ENCODE peak calls at places on chromosomes 11 and 22, in six cellular contexts. One of them, this sample, is unnamed.

GRCh38 chr11:61996933-61997332 is 29.5 kb upstream of the FTH1 start:
- DNase-seq in A549: no peak
- DNase-seq in tibial artery: no peak
- DNase-seq in AG04450: no peak
- DNase-seq in heart left ventricle: no peak
- DNase-seq in neuronal stem cell: no peak
- DNase-seq in this sample: no peak

GRCh38 chr11:35321532-35322320 is 97.6 kb downstream of the SLC1A2 start:
- DNase-seq in A549: no peak
- DNase-seq in tibial artery: no peak
- DNase-seq in AG04450: no peak
- DNase-seq in heart left ventricle: peak
- DNase-seq in neuronal stem cell: no peak
- DNase-seq in this sample: no peak

GRCh38 chr11:40986320-40986719 is 473.1 kb downstream of the LRRC4C start:
- DNase-seq in A549: no peak
- DNase-seq in tibial artery: no peak
- DNase-seq in AG04450: no peak
- DNase-seq in heart left ventricle: no peak
- DNase-seq in neuronal stem cell: no peak
- DNase-seq in this sample: no peak

GRCh38 chr22:44125421-44125820 is 55.3 kb upstream of the PARVG start:
- DNase-seq in A549: no peak
- DNase-seq in tibial artery: no peak
- DNase-seq in AG04450: no peak
- DNase-seq in heart left ventricle: no peak
- DNase-seq in neuronal stem cell: no peak
- DNase-seq in this sample: no peak

GRCh38 chr22:40552070-40552469 is 84.4 kb downstream of the MRTFA start:
- DNase-seq in A549: no peak
- DNase-seq in tibial artery: no peak
- DNase-seq in AG04450: no peak
- DNase-seq in heart left ventricle: peak
- DNase-seq in neuronal stem cell: no peak
- DNase-seq in this sample: no peak

GRCh38 chr11:117180661-117181585 is 2.4 kb downstream of the SIDT2 start:
- DNase-seq in A549: peak
- DNase-seq in tibial artery: peak
- DNase-seq in AG04450: no peak
- DNase-seq in heart left ventricle: peak
- DNase-seq in neuronal stem cell: peak
- DNase-seq in this sample: peak

GRCh38 chr11:116461789-116462188 is 311.0 kb downstream of the BUD13 start:
- DNase-seq in A549: no peak
- DNase-seq in tibial artery: no peak
- DNase-seq in AG04450: no peak
- DNase-seq in heart left ventricle: no peak
- DNase-seq in neuronal stem cell: no peak
- DNase-seq in this sample: no peak

GRCh38 chr11:23865341-23865975 is 631.4 kb upstream of the LUZP2 start:
- DNase-seq in A549: no peak
- DNase-seq in tibial artery: no peak
- DNase-seq in AG04450: no peak
- DNase-seq in heart left ventricle: no peak
- DNase-seq in neuronal stem cell: no peak
- DNase-seq in this sample: no peak

GRCh38 chr22:43273902-43274484 is 69.2 kb downstream of the SCUBE1 start:
- DNase-seq in A549: peak
- DNase-seq in tibial artery: peak
- DNase-seq in AG04450: no peak
- DNase-seq in heart left ventricle: no peak
- DNase-seq in neuronal stem cell: peak
- DNase-seq in this sample: no peak

GRCh38 chr11:86632499-86633269 is 39.7 kb downstream of the ME3 start:
- DNase-seq in A549: peak
- DNase-seq in tibial artery: peak
- DNase-seq in AG04450: peak
- DNase-seq in heart left ventricle: no peak
- DNase-seq in neuronal stem cell: peak
- DNase-seq in this sample: peak

GRCh38 chr11:17711836-17712235 is 7.5 kb upstream of the MYOD1 start:
- DNase-seq in A549: no peak
- DNase-seq in tibial artery: no peak
- DNase-seq in AG04450: no peak
- DNase-seq in heart left ventricle: no peak
- DNase-seq in neuronal stem cell: no peak
- DNase-seq in this sample: no peak

GRCh38 chr11:60912851-60913550 is 957 bp upstream of the TMEM109 start:
- DNase-seq in A549: no peak
- DNase-seq in tibial artery: no peak
- DNase-seq in AG04450: no peak
- DNase-seq in heart left ventricle: no peak
- DNase-seq in neuronal stem cell: no peak
- DNase-seq in this sample: no peak

GRCh38 chr11:102318469-102318868 is 1.2 kb downstream of the BIRC3 start:
- DNase-seq in A549: peak
- DNase-seq in tibial artery: no peak
- DNase-seq in AG04450: no peak
- DNase-seq in heart left ventricle: no peak
- DNase-seq in neuronal stem cell: no peak
- DNase-seq in this sample: peak

GRCh38 chr11:17219016-17219415 is 11.2 kb upstream of the PIK3C2A start:
- DNase-seq in A549: no peak
- DNase-seq in tibial artery: no peak
- DNase-seq in AG04450: no peak
- DNase-seq in heart left ventricle: no peak
- DNase-seq in neuronal stem cell: no peak
- DNase-seq in this sample: no peak

GRCh38 chr11:87022254-87022653 is 15.5 kb upstream of the TMEM135 start:
- DNase-seq in A549: no peak
- DNase-seq in tibial artery: no peak
- DNase-seq in AG04450: no peak
- DNase-seq in heart left ventricle: no peak
- DNase-seq in neuronal stem cell: no peak
- DNase-seq in this sample: no peak

GRCh38 chr11:86740628-86741488 is 59.5 kb upstream of the PRSS23 start:
- DNase-seq in A549: peak
- DNase-seq in tibial artery: peak
- DNase-seq in AG04450: peak
- DNase-seq in heart left ventricle: peak
- DNase-seq in neuronal stem cell: peak
- DNase-seq in this sample: no peak

GRCh38 chr11:21121991-21122390 is 452.6 kb downstream of the NELL1 start:
- DNase-seq in A549: no peak
- DNase-seq in tibial artery: no peak
- DNase-seq in AG04450: no peak
- DNase-seq in heart left ventricle: no peak
- DNase-seq in neuronal stem cell: no peak
- DNase-seq in this sample: no peak

GRCh38 chr11:44858796-44859527 is 91.7 kb downstream of the TP53I11 start:
- DNase-seq in A549: no peak
- DNase-seq in tibial artery: no peak
- DNase-seq in AG04450: no peak
- DNase-seq in heart left ventricle: no peak
- DNase-seq in neuronal stem cell: no peak
- DNase-seq in this sample: no peak

GRCh38 chr11:1361882-1362281 is 27.9 kb upstream of the BRSK2 start:
- DNase-seq in A549: no peak
- DNase-seq in tibial artery: no peak
- DNase-seq in AG04450: no peak
- DNase-seq in heart left ventricle: no peak
- DNase-seq in neuronal stem cell: no peak
- DNase-seq in this sample: no peak

GRCh38 chr11:1728931-1729691 is 21.3 kb downstream of the IFITM10 start:
- DNase-seq in A549: no peak
- DNase-seq in tibial artery: no peak
- DNase-seq in AG04450: no peak
- DNase-seq in heart left ventricle: no peak
- DNase-seq in neuronal stem cell: no peak
- DNase-seq in this sample: no peak

GRCh38 chr11:117290809-117291396 is at the start of gene BACE1-AS:
- DNase-seq in A549: no peak
- DNase-seq in tibial artery: no peak
- DNase-seq in AG04450: no peak
- DNase-seq in heart left ventricle: no peak
- DNase-seq in neuronal stem cell: no peak
- DNase-seq in this sample: no peak

GRCh38 chr11:23124996-23125395 is 264.7 kb upstream of the CCDC179 start:
- DNase-seq in A549: no peak
- DNase-seq in tibial artery: no peak
- DNase-seq in AG04450: no peak
- DNase-seq in heart left ventricle: no peak
- DNase-seq in neuronal stem cell: no peak
- DNase-seq in this sample: no peak

GRCh38 chr22:43555561-43556515 is 144.0 kb downstream of the MPPED1 start:
- DNase-seq in A549: no peak
- DNase-seq in tibial artery: no peak
- DNase-seq in AG04450: no peak
- DNase-seq in heart left ventricle: no peak
- DNase-seq in neuronal stem cell: no peak
- DNase-seq in this sample: no peak

GRCh38 chr11:46198245-46198872 is 77.1 kb upstream of the PHF21A start:
- DNase-seq in A549: no peak
- DNase-seq in tibial artery: no peak
- DNase-seq in AG04450: no peak
- DNase-seq in heart left ventricle: no peak
- DNase-seq in neuronal stem cell: no peak
- DNase-seq in this sample: no peak

GRCh38 chr11:33617672-33618362 is 82.8 kb downstream of the C11orf91 start:
- DNase-seq in A549: no peak
- DNase-seq in tibial artery: no peak
- DNase-seq in AG04450: no peak
- DNase-seq in heart left ventricle: no peak
- DNase-seq in neuronal stem cell: no peak
- DNase-seq in this sample: no peak

GRCh38 chr11:74493816-74494630 is 499 bp upstream of the LIPT2 start:
- DNase-seq in A549: peak
- DNase-seq in tibial artery: no peak
- DNase-seq in AG04450: no peak
- DNase-seq in heart left ventricle: no peak
- DNase-seq in neuronal stem cell: no peak
- DNase-seq in this sample: no peak

GRCh38 chr22:38578505-38578904 is 8.5 kb upstream of the DMC1 start:
- DNase-seq in A549: no peak
- DNase-seq in tibial artery: no peak
- DNase-seq in AG04450: no peak
- DNase-seq in heart left ventricle: no peak
- DNase-seq in neuronal stem cell: no peak
- DNase-seq in this sample: no peak

GRCh38 chr22:20498913-20499312 is 3.3 kb upstream of the KLHL22 start:
- DNase-seq in A549: no peak
- DNase-seq in tibial artery: no peak
- DNase-seq in AG04450: no peak
- DNase-seq in heart left ventricle: no peak
- DNase-seq in neuronal stem cell: no peak
- DNase-seq in this sample: no peak

GRCh38 chr11:102204174-102204573 is 93.9 kb downstream of the YAP1 start:
- DNase-seq in A549: no peak
- DNase-seq in tibial artery: no peak
- DNase-seq in AG04450: no peak
- DNase-seq in heart left ventricle: no peak
- DNase-seq in neuronal stem cell: no peak
- DNase-seq in this sample: no peak

GRCh38 chr11:122138759-122139594 is 23.0 kb upstream of the BLID start:
- DNase-seq in A549: no peak
- DNase-seq in tibial artery: no peak
- DNase-seq in AG04450: no peak
- DNase-seq in heart left ventricle: no peak
- DNase-seq in neuronal stem cell: no peak
- DNase-seq in this sample: no peak

GRCh38 chr11:94574193-94574961 is 7.2 kb downstream of the PIWIL4 start:
- DNase-seq in A549: no peak
- DNase-seq in tibial artery: no peak
- DNase-seq in AG04450: peak
- DNase-seq in heart left ventricle: no peak
- DNase-seq in neuronal stem cell: no peak
- DNase-seq in this sample: no peak

GRCh38 chr11:69073445-69073844 is 24.7 kb downstream of the TPCN2 start:
- DNase-seq in A549: no peak
- DNase-seq in tibial artery: no peak
- DNase-seq in AG04450: no peak
- DNase-seq in heart left ventricle: no peak
- DNase-seq in neuronal stem cell: no peak
- DNase-seq in this sample: no peak

GRCh38 chr11:125950696-125951645 is 5.1 kb downstream of the VSIG10L2 start:
- DNase-seq in A549: no peak
- DNase-seq in tibial artery: no peak
- DNase-seq in AG04450: no peak
- DNase-seq in heart left ventricle: peak
- DNase-seq in neuronal stem cell: no peak
- DNase-seq in this sample: no peak
- H3K27ac ChIP-seq in A549: no peak
- H3K27ac ChIP-seq in tibial artery: no peak
- H3K27ac ChIP-seq in AG04450: no peak
- H3K27ac ChIP-seq in heart left ventricle: no peak
- H3K27ac ChIP-seq in neuronal stem cell: no peak
- H3K27ac ChIP-seq in this sample: no peak

DNA sequence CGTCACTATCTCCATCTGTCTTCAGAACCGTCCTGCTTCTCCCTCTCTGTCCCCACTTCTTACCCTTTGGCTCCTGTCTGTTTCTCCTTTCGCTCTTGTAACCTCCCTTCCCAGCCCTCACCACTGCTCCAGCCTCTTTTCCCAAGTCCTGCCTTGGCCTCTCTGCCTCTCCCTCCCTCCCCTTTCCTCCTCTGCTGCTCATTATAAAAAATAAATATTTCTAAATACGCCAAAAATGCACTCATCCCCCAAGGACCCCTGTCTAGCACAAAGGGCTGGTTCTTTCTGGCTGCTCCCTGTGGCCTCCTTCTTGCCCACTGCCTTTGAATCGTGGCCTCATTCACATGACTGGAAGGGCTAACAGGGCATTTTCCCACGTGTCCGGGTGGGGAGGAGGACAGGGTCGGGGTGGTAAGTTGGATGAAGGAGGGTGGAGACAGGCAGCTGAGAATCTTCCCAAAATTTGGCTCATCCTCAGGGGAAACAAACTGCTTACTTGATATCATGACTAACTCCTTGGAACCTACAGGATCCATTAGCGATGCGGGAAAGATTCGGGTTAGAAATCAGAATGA is 26.4 kb upstream of the OAF start:
- DNase-seq in A549: no peak
- DNase-seq in tibial artery: no peak
- DNase-seq in AG04450: no peak
- DNase-seq in heart left ventricle: peak
- DNase-seq in neuronal stem cell: no peak
- DNase-seq in this sample: no peak
- H3K4me3 ChIP-seq in A549: no peak
- H3K4me3 ChIP-seq in tibial artery: no peak
- H3K4me3 ChIP-seq in AG04450: no peak
- H3K4me3 ChIP-seq in heart left ventricle: peak
- H3K4me3 ChIP-seq in neuronal stem cell: no peak
- H3K4me3 ChIP-seq in this sample: no peak

GRCh38 chr11:13332124-13332523 is 54.5 kb downstream of the BMAL1 start:
- DNase-seq in A549: no peak
- DNase-seq in tibial artery: no peak
- DNase-seq in AG04450: no peak
- DNase-seq in heart left ventricle: no peak
- DNase-seq in neuronal stem cell: no peak
- DNase-seq in this sample: no peak
- H3K27ac ChIP-seq in A549: peak
- H3K27ac ChIP-seq in tibial artery: no peak
- H3K27ac ChIP-seq in AG04450: no peak
- H3K27ac ChIP-seq in heart left ventricle: no peak
- H3K27ac ChIP-seq in neuronal stem cell: no peak
- H3K27ac ChIP-seq in this sample: no peak

GRCh38 chr11:27998552-27998951 is 109.4 kb downstream of the KIF18A start:
- DNase-seq in A549: no peak
- DNase-seq in tibial artery: no peak
- DNase-seq in AG04450: no peak
- DNase-seq in heart left ventricle: no peak
- DNase-seq in neuronal stem cell: no peak
- DNase-seq in this sample: no peak
- H3K4me3 ChIP-seq in A549: no peak
- H3K4me3 ChIP-seq in tibial artery: no peak
- H3K4me3 ChIP-seq in AG04450: no peak
- H3K4me3 ChIP-seq in heart left ventricle: no peak
- H3K4me3 ChIP-seq in neuronal stem cell: no peak
- H3K4me3 ChIP-seq in this sample: no peak